ENCODE peak calls at places on chromosomes 2 and 18, in eight cellular contexts. U is K562, O is stomach, P is upper lobe of left lung, Y is tibial nerve, H is A549, N is suprapubic skin, X is HepG2. K is an unnamed sample.

GRCh38 chr2:222671259-222672067 is at the start of gene MOGAT1:
- DNase-seq in N (no peak), H (no peak), O (peak), P (peak), Y (no peak), U (no peak), X (peak), K (no peak)

GRCh38 chr2:27245116-27245515 is 17.7 kb downstream of the SLC30A3 start:
- DNase-seq in O (no peak), H (no peak), N (no peak), U (no peak), Y (no peak), P (no peak), X (no peak), K (no peak)

GRCh38 chr18:31723998-31724711 is 36.5 kb downstream of the SLC25A52 start:
- DNase-seq in X (no peak), H (no peak), O (peak), N (no peak), P (no peak), Y (no peak), U (no peak), K (peak)

GRCh38 chr2:127188797-127189196 is 31.3 kb downstream of the CYP27C1 start:
- DNase-seq in H (no peak), P (no peak), N (no peak), U (no peak), X (no peak), O (no peak), Y (no peak), K (no peak)

GRCh38 chr2:38228753-38229152 is 148.3 kb downstream of the ATL2 start:
- DNase-seq in U (no peak), X (no peak), P (no peak), O (no peak), N (no peak), Y (no peak), H (no peak), K (no peak)

GRCh38 chr2:238265605-238266004 is 22.8 kb downstream of the PER2 start:
- DNase-seq in U (no peak), N (no peak), H (no peak), Y (no peak), P (no peak), O (no peak), X (no peak), K (no peak)

GRCh38 chr2:42967959-42968674 is 175.7 kb upstream of the HAAO start:
- DNase-seq in X (no peak), Y (peak), P (peak), U (peak), O (no peak), H (no peak), N (peak), K (peak)

GRCh38 chr2:235468978-235469694 is 24.7 kb upstream of the AGAP1 start:
- DNase-seq in Y (no peak), O (peak), X (no peak), P (peak), N (peak), U (peak), H (peak), K (peak)

GRCh38 chr18:51437280-51438271 is 240.1 kb upstream of the MEX3C start:
- DNase-seq in P (no peak), H (no peak), Y (no peak), U (no peak), O (no peak), X (no peak), N (no peak), K (no peak)

GRCh38 chr2:164697688-164698290 is 76.5 kb upstream of the GRB14 start:
- DNase-seq in P (no peak), O (no peak), H (peak), N (no peak), X (peak), Y (no peak), U (no peak), K (no peak)

GRCh38 chr2:141555876-141556470 is 574.8 kb downstream of the LRP1B start:
- DNase-seq in X (no peak), U (no peak), N (no peak), Y (no peak), P (no peak), H (no peak), O (no peak), K (no peak)

GRCh38 chr18:48866028-48866733 is 84.6 kb downstream of the SMAD7 start:
- DNase-seq in H (no peak), U (no peak), X (no peak), O (peak), N (no peak), P (no peak), Y (no peak), K (peak)

GRCh38 chr2:24825883-24826800 is 32.9 kb downstream of the CENPO start:
- DNase-seq in H (no peak), U (no peak), P (no peak), X (no peak), O (peak), Y (no peak), N (no peak), K (no peak)

GRCh38 chr2:143505542-143505941 is 376.3 kb downstream of the ARHGAP15 start:
- DNase-seq in N (no peak), Y (no peak), P (peak), H (no peak), O (no peak), X (no peak), U (no peak), K (no peak)

GRCh38 chr2:216608525-216608924 is 24.7 kb upstream of the IGFBP2 start:
- DNase-seq in Y (no peak), P (no peak), N (no peak), X (no peak), O (no peak), U (no peak), H (no peak), K (no peak)

GRCh38 chr2:226644342-226644957 is 155.2 kb downstream of the IRS1 start:
- DNase-seq in P (no peak), H (no peak), O (no peak), U (no peak), N (no peak), X (no peak), Y (no peak), K (no peak)

GRCh38 chr2:76469066-76469465 is 758.4 kb upstream of the GCFC2 start:
- DNase-seq in N (no peak), H (no peak), Y (no peak), P (no peak), O (no peak), U (no peak), X (no peak), K (no peak)
- TF ChIP-seq EP300 in N (no peak), H (no peak), Y (no peak), P (no peak), O (no peak), U (no peak), X (no peak), K (no peak)

GRCh38 chr2:70089220-70089945 is 2.1 kb downstream of the PCBP1 start:
- DNase-seq in U (peak), X (peak), Y (no peak), O (peak), N (no peak), H (peak), P (no peak), K (peak)

GRCh38 chr2:70088508-70089219 is 1.4 kb downstream of the PCBP1 start:
- DNase-seq in X (peak), U (no peak), H (no peak), N (no peak), Y (no peak), P (no peak), O (no peak), K (no peak)

GRCh38 chr2:70086278-70086837 is 919 bp upstream of the PCBP1 start:
- DNase-seq in X (peak), U (peak), Y (peak), O (peak), N (peak), P (peak), H (peak), K (peak)

GRCh38 chr2:70086838-70087702 is at the start of gene PCBP1:
- DNase-seq in U (peak), Y (peak), P (peak), H (peak), O (peak), N (peak), X (peak), K (peak)

GRCh38 chr2:70087703-70088507 is 628 bp downstream of the PCBP1 start:
- DNase-seq in X (peak), O (peak), P (peak), U (peak), N (peak), H (peak), Y (no peak), K (peak)
- TF ChIP-seq POLR2A in X (peak), O (no peak), P (no peak), U (peak), N (no peak), H (peak), Y (no peak), K (no peak)

GRCh38 chr18:73254564-73254963 is 386.8 kb upstream of the NETO1 start:
- DNase-seq in Y (no peak), U (peak), O (no peak), P (no peak), X (no peak), N (no peak), H (no peak), K (no peak)

GRCh38 chr18:73261243-73261642 is 393.5 kb upstream of the NETO1 start:
- DNase-seq in U (peak), H (peak), P (no peak), X (no peak), Y (no peak), N (no peak), O (no peak), K (no peak)

GRCh38 chr18:73261923-73262322 is 394.1 kb upstream of the NETO1 start:
- DNase-seq in X (no peak), U (no peak), Y (no peak), P (no peak), N (no peak), H (no peak), O (no peak), K (no peak)

DNA sequence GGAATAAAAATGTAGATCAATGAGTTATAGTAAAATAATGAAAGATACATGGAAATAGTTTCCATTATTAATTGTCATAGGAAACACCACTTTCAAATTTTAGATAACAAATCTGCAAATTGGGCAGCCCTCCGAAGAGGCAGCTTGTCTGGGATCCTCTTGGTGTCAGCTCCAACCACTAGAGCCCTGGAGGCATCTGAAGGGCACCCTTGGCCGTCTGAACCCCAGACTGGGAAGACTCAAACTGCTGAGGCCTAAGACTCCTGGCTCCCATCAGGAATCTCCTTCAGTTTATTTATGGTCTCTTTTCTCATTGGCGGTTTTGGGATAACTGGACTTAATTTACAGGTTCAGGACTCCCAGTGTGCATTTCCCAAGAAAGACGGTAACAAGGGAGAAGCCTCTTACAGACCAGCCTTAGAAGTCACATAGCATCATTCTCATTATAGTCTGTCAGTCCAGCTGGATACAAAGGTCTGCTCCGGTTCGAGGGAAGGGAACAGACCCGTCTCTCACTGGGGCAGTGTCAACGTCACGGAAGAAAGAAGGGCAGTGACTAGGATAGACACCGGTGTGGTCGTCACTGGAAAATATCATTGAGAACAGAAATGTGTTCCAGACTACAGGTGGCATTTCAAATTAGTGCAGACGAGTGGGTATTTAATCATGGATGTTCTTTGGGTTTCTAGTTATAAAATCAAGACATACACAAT is 390.7 kb upstream of the NETO1 start:
- DNase-seq in N (no peak), H (peak), X (no peak), Y (no peak), P (no peak), O (no peak), U (peak), K (no peak)
- TF ChIP-seq EP300 in N (no peak), H (no peak), X (no peak), Y (no peak), P (no peak), O (no peak), U (no peak), K (no peak)

DNA sequence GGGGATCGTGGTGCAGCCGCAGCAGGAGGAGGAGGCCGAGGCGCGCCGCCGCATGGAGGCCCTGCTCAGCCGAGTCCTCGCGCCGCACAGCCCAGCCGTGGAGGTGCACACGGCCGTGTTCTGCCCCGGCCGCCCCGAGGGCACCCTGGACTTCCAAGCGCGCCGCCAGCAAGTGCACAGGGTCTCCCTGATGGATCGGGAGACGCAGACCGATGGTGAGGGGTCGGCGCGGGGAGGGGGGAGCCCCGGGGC is 5.1 kb upstream of the SPATA3 start:
- DNase-seq in Y (no peak), N (no peak), H (no peak), U (no peak), O (no peak), X (no peak), P (no peak), K (no peak)
- TF ChIP-seq POLR2A in Y (no peak), N (no peak), H (no peak), U (no peak), O (no peak), X (no peak), P (no peak), K (no peak)

DNA sequence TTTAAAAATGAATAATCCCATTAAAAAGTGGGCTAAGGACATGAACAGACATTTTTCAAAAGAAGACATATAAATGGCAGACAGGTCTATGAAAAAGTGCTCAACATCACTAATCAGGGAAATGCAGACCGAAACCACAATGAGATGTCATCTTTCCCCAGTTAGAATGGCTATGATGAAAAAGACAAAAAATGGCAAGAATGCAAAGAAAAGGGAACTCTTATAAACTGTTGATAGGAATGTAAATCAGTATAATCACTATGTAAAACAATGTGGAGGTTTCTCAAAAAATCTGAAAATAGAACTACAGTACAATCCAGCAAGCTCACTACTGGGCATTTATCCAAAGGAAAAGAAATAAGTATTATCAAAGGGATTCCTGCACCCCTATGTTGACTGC is 169.2 kb downstream of the METTL4 start:
- DNase-seq in N (no peak), X (no peak), H (no peak), O (no peak), Y (no peak), U (peak), P (no peak), K (no peak)
- TF ChIP-seq EP300 in N (no peak), X (no peak), H (no peak), O (no peak), Y (no peak), U (peak), P (no peak), K (no peak)

GRCh38 chr18:11136241-11136640 is 13.1 kb downstream of the PIEZO2 start:
- DNase-seq in O (no peak), Y (no peak), H (no peak), U (no peak), X (no peak), N (no peak), P (no peak), K (no peak)

DNA sequence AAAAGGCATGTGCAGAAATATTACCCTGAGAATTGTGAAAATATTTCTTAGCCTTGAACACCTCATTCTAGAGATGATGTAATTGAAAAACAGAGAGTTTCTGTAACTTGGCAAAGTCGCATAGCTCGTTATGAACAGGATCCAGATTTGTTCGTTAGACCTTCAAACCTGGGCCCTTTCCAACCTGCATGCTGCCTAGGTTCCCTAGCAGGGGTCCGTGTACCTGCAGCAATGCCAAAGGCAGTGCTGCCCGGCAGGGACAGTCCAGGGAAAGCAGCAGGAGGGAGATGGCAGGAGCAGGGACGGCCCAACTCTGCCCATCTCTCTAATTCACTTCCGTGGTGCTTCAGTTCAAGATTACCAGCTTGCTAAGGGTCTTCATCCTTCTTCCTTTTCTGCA is 12.0 kb downstream of the PIEZO2 start:
- DNase-seq in X (no peak), P (no peak), Y (no peak), O (no peak), H (no peak), N (no peak), U (no peak), K (no peak)
- TF ChIP-seq POLR2A in X (no peak), P (no peak), Y (no peak), O (no peak), H (no peak), N (no peak), U (no peak), K (no peak)

K was measured in ovary.